ENCODE peak calls at places on chromosomes 11 and 22, in six cellular contexts. G is AG09319, H is IMR-90, P is natural killer cell, Y is germinal center, R is fibroblast of the aortic adventitia. M is an unnamed sample.

GRCh38 chr11:133531971-133532651 is at the start of gene OPCML:
- DNase-seq in G (no peak), Y (no peak), P (no peak), H (no peak), R (no peak), M (no peak)

GRCh38 chr22:44184006-44184405 is 3.3 kb downstream of the PARVG start:
- DNase-seq in H (no peak), P (no peak), Y (no peak), G (no peak), R (no peak), M (peak; percentile 18)

GRCh38 chr22:24553597-24554315 is 1.2 kb downstream of the GUCD1 start:
- DNase-seq in R (peak; percentile 16), P (no peak), H (peak; percentile 40), Y (no peak), G (no peak), M (peak; percentile 64)

GRCh38 chr22:39343259-39344045 is 6.3 kb upstream of the SYNGR1 start:
- DNase-seq in G (no peak), P (peak; percentile 33), R (peak; percentile 69), H (peak; percentile 58), Y (peak; percentile 72), M (peak; percentile 77)

GRCh38 chr22:32333141-32333768 is 24.4 kb upstream of the RFPL3 start:
- DNase-seq in H (no peak), R (no peak), Y (no peak), P (peak; percentile 5), G (no peak), M (no peak)

GRCh38 chr11:34149274-34149673 is 43.8 kb downstream of the NAT10 start:
- DNase-seq in P (no peak), H (no peak), Y (no peak), G (no peak), R (no peak), M (no peak)

GRCh38 chr22:31244044-31244942 is 32.2 kb downstream of the LIMK2 start:
- DNase-seq in H (peak; percentile 80), G (peak; percentile 15), Y (no peak), P (no peak), R (peak; percentile 85), M (peak; percentile 97)

GRCh38 chr11:69848196-69848595 is 29.0 kb upstream of the FGF3 start:
- DNase-seq in H (peak; percentile 32), G (no peak), R (peak; percentile 14), Y (no peak), P (no peak), M (peak; percentile 14)

GRCh38 chr11:926341-926916 is 759 bp downstream of the AP2A2 start:
- DNase-seq in H (peak; percentile 69), R (peak; percentile 65), P (no peak), G (no peak), Y (no peak), M (peak; percentile 85)

GRCh38 chr11:83093634-83094033 is 21.9 kb upstream of the RAB30 start:
- DNase-seq in Y (no peak), R (no peak), H (no peak), G (no peak), P (no peak), M (no peak)

GRCh38 chr11:92697461-92698314 is 271.8 kb upstream of the MTNR1B start:
- DNase-seq in G (no peak), R (peak; percentile 9), Y (no peak), H (peak; percentile 2), P (no peak), M (peak; percentile 70)

GRCh38 chr11:95088946-95089619 is 563 bp upstream of the ENDOD1 start:
- DNase-seq in P (no peak), R (peak; percentile 51), G (no peak), H (no peak), Y (no peak), M (peak; percentile 32)

GRCh38 chr11:38593649-38594048 is 1995.6 kb upstream of the RAG2 start:
- DNase-seq in Y (no peak), H (peak; percentile 48), P (no peak), R (no peak), G (peak; percentile 25), M (no peak)

GRCh38 chr11:47675851-47676250 is 33.5 kb upstream of the MTCH2 start:
- DNase-seq in Y (no peak), G (no peak), R (no peak), P (no peak), H (no peak), M (no peak)

GRCh38 chr11:115872418-115872817 is 368.2 kb upstream of the CADM1 start:
- DNase-seq in H (no peak), P (no peak), R (no peak), G (no peak), Y (no peak), M (no peak)

GRCh38 chr11:117934526-117935307 is 5.5 kb upstream of the TMPRSS13 start:
- DNase-seq in H (no peak), G (no peak), P (peak; percentile 6), Y (no peak), R (no peak), M (no peak)

GRCh38 chr11:9573775-9574555 is 495 bp downstream of the WEE1 start:
- DNase-seq in H (no peak), G (no peak), P (peak; percentile 27), Y (peak; percentile 34), R (peak; percentile 16), M (peak; percentile 52)

GRCh38 chr22:37043828-37044538 is 7.6 kb upstream of the KCTD17 start:
- DNase-seq in H (peak; percentile 28), Y (peak; percentile 88), G (no peak), R (peak; percentile 31), P (no peak), M (peak; percentile 31)

GRCh38 chr11:2538951-2539735 is 94.3 kb downstream of the KCNQ1 start:
- DNase-seq in G (no peak), Y (no peak), P (no peak), H (no peak), R (no peak), M (no peak)

GRCh38 chr11:26753738-26754504 is 32.1 kb upstream of the SLC5A12 start:
- DNase-seq in R (peak; percentile 90), P (no peak), Y (no peak), H (peak; percentile 74), G (peak; percentile 58), M (peak; percentile 83)

GRCh38 chr11:1982908-1983600 is 14.6 kb downstream of the H19 start:
- DNase-seq in G (no peak), R (no peak), Y (no peak), P (no peak), H (no peak), M (no peak)

GRCh38 chr11:84501750-84502149 is 1125.4 kb downstream of the DLG2 start:
- DNase-seq in P (no peak), G (no peak), H (no peak), Y (peak; percentile 23), R (no peak), M (no peak)

GRCh38 chr11:2816517-2816916 is 69.1 kb downstream of the CDKN1C start:
- DNase-seq in Y (no peak), H (no peak), R (no peak), P (no peak), G (no peak), M (no peak)

GRCh38 chr11:12029738-12030363 is 21.4 kb upstream of the DKK3 start:
- DNase-seq in Y (no peak), G (no peak), P (no peak), R (peak; percentile 44), H (peak; percentile 65), M (peak; percentile 64)

GRCh38 chr22:42438293-42438650 is 6.1 kb upstream of the NFAM1 start:
- DNase-seq in H (no peak), G (no peak), Y (no peak), R (no peak), P (no peak), M (no peak)

GRCh38 chr11:108131993-108132392 is 10.6 kb downstream of the ACAT1 start:
- DNase-seq in R (no peak), P (no peak), H (peak; percentile 8), Y (no peak), G (no peak), M (peak; percentile 68)

GRCh38 chr11:71843858-71844257 is 10.9 kb downstream of the DEFB108B start:
- DNase-seq in Y (no peak), H (no peak), G (no peak), R (no peak), P (no peak), M (no peak)

GRCh38 chr11:44738791-44739190 is 12.0 kb downstream of the TSPAN18 start:
- DNase-seq in H (no peak), G (no peak), R (no peak), P (no peak), Y (no peak), M (no peak)

GRCh38 chr22:42623301-42623751 is 8.6 kb upstream of the POLDIP3 start:
- DNase-seq in P (no peak), H (no peak), Y (peak; percentile 51), G (no peak), R (no peak), M (no peak)